ENCODE peak calls at places on chromosome 3, in eight cellular contexts. One of them, this sample, is unnamed.
A peak's percentile ranks its signal among the peaks of the same experiment; 100 is the strongest.

GRCh38 chr3:6717026-6717943 is 143.6 kb upstream of the GRM7 start:
- DNase-seq in stimulated activated naive CD4-positive, alpha-beta T cell: no peak
- DNase-seq in ecto neural progenitor cell: no peak
- DNase-seq in activated T-cell treated with anti-CD3 and anti-CD28 coated beads, Interleukin-2, amount 50 U/mL, for 72 hours: no peak
- DNase-seq in GM20000: peak; percentile 27
- DNase-seq in HFFc6: no peak
- DNase-seq in EL: no peak
- DNase-seq in endodermal cell: no peak
- DNase-seq in this sample: no peak

GRCh38 chr3:133532951-133533350 is 40.5 kb upstream of the CDV3 start:
- DNase-seq in endodermal cell: no peak
- DNase-seq in GM20000: no peak
- DNase-seq in stimulated activated naive CD4-positive, alpha-beta T cell: no peak
- DNase-seq in EL: peak; percentile 43
- DNase-seq in activated T-cell treated with anti-CD3 and anti-CD28 coated beads, Interleukin-2, amount 50 U/mL, for 72 hours: no peak
- DNase-seq in HFFc6: peak; percentile 6
- DNase-seq in ecto neural progenitor cell: no peak
- DNase-seq in this sample: no peak

GRCh38 chr3:46707601-46708011 is 6.4 kb downstream of the TMIE start:
- DNase-seq in GM20000: no peak
- DNase-seq in activated T-cell treated with anti-CD3 and anti-CD28 coated beads, Interleukin-2, amount 50 U/mL, for 72 hours: no peak
- DNase-seq in EL: no peak
- DNase-seq in stimulated activated naive CD4-positive, alpha-beta T cell: no peak
- DNase-seq in endodermal cell: no peak
- DNase-seq in HFFc6: no peak
- DNase-seq in ecto neural progenitor cell: no peak
- DNase-seq in this sample: no peak

GRCh38 chr3:23710555-23710954 is 95.2 kb upstream of the UBE2E1 start:
- DNase-seq in stimulated activated naive CD4-positive, alpha-beta T cell: no peak
- DNase-seq in activated T-cell treated with anti-CD3 and anti-CD28 coated beads, Interleukin-2, amount 50 U/mL, for 72 hours: no peak
- DNase-seq in ecto neural progenitor cell: no peak
- DNase-seq in EL: no peak
- DNase-seq in GM20000: no peak
- DNase-seq in HFFc6: no peak
- DNase-seq in endodermal cell: peak; percentile 79
- DNase-seq in this sample: no peak

GRCh38 chr3:50655009-50655830 is 19.5 kb upstream of the DOCK3 start:
- DNase-seq in stimulated activated naive CD4-positive, alpha-beta T cell: no peak
- DNase-seq in HFFc6: peak; percentile 16
- DNase-seq in EL: peak; percentile 29
- DNase-seq in endodermal cell: no peak
- DNase-seq in activated T-cell treated with anti-CD3 and anti-CD28 coated beads, Interleukin-2, amount 50 U/mL, for 72 hours: peak; percentile 23
- DNase-seq in GM20000: no peak
- DNase-seq in ecto neural progenitor cell: no peak
- DNase-seq in this sample: no peak

GRCh38 chr3:5330152-5330810 is 142.8 kb downstream of the EDEM1 start:
- DNase-seq in activated T-cell treated with anti-CD3 and anti-CD28 coated beads, Interleukin-2, amount 50 U/mL, for 72 hours: peak; percentile 52
- DNase-seq in EL: peak; percentile 1
- DNase-seq in GM20000: no peak
- DNase-seq in endodermal cell: no peak
- DNase-seq in stimulated activated naive CD4-positive, alpha-beta T cell: no peak
- DNase-seq in HFFc6: peak; percentile 37
- DNase-seq in ecto neural progenitor cell: no peak
- DNase-seq in this sample: no peak

GRCh38 chr3:177916461-177916860 is 619.8 kb upstream of the KCNMB2 start:
- DNase-seq in GM20000: no peak
- DNase-seq in EL: no peak
- DNase-seq in stimulated activated naive CD4-positive, alpha-beta T cell: no peak
- DNase-seq in ecto neural progenitor cell: no peak
- DNase-seq in HFFc6: no peak
- DNase-seq in endodermal cell: no peak
- DNase-seq in activated T-cell treated with anti-CD3 and anti-CD28 coated beads, Interleukin-2, amount 50 U/mL, for 72 hours: no peak
- DNase-seq in this sample: no peak

GRCh38 chr3:21544076-21544462 is 206.9 kb downstream of the ZNF385D start:
- DNase-seq in GM20000: no peak
- DNase-seq in endodermal cell: no peak
- DNase-seq in HFFc6: no peak
- DNase-seq in stimulated activated naive CD4-positive, alpha-beta T cell: no peak
- DNase-seq in ecto neural progenitor cell: no peak
- DNase-seq in EL: peak; percentile 21
- DNase-seq in activated T-cell treated with anti-CD3 and anti-CD28 coated beads, Interleukin-2, amount 50 U/mL, for 72 hours: no peak
- DNase-seq in this sample: peak; percentile 16

GRCh38 chr3:126419886-126420786 is 25.4 kb downstream of the CFAP100 start:
- DNase-seq in EL: peak; percentile 10
- DNase-seq in HFFc6: no peak
- DNase-seq in ecto neural progenitor cell: peak; percentile 43
- DNase-seq in stimulated activated naive CD4-positive, alpha-beta T cell: no peak
- DNase-seq in activated T-cell treated with anti-CD3 and anti-CD28 coated beads, Interleukin-2, amount 50 U/mL, for 72 hours: no peak
- DNase-seq in GM20000: no peak
- DNase-seq in endodermal cell: peak; percentile 74
- DNase-seq in this sample: no peak

GRCh38 chr3:58034738-58035511 is 26.7 kb downstream of the FLNB start:
- DNase-seq in endodermal cell: peak; percentile 83
- DNase-seq in GM20000: peak; percentile 85
- DNase-seq in ecto neural progenitor cell: no peak
- DNase-seq in activated T-cell treated with anti-CD3 and anti-CD28 coated beads, Interleukin-2, amount 50 U/mL, for 72 hours: peak; percentile 59
- DNase-seq in stimulated activated naive CD4-positive, alpha-beta T cell: peak; percentile 63
- DNase-seq in EL: no peak
- DNase-seq in HFFc6: no peak
- DNase-seq in this sample: no peak

GRCh38 chr3:78887029-78887428 is 880.8 kb downstream of the ROBO1 start:
- DNase-seq in GM20000: no peak
- DNase-seq in EL: peak; percentile 77
- DNase-seq in ecto neural progenitor cell: no peak
- DNase-seq in activated T-cell treated with anti-CD3 and anti-CD28 coated beads, Interleukin-2, amount 50 U/mL, for 72 hours: no peak
- DNase-seq in HFFc6: peak; percentile 25
- DNase-seq in endodermal cell: no peak
- DNase-seq in stimulated activated naive CD4-positive, alpha-beta T cell: no peak
- DNase-seq in this sample: no peak

GRCh38 chr3:102449341-102449740 is 14.5 kb downstream of the ZPLD1 start:
- DNase-seq in EL: peak; percentile 1
- DNase-seq in endodermal cell: no peak
- DNase-seq in stimulated activated naive CD4-positive, alpha-beta T cell: no peak
- DNase-seq in GM20000: no peak
- DNase-seq in activated T-cell treated with anti-CD3 and anti-CD28 coated beads, Interleukin-2, amount 50 U/mL, for 72 hours: no peak
- DNase-seq in ecto neural progenitor cell: no peak
- DNase-seq in HFFc6: no peak
- DNase-seq in this sample: no peak

GRCh38 chr3:132554437-132554836 is 42.6 kb upstream of the ACKR4 start:
- DNase-seq in endodermal cell: no peak
- DNase-seq in GM20000: no peak
- DNase-seq in stimulated activated naive CD4-positive, alpha-beta T cell: no peak
- DNase-seq in HFFc6: no peak
- DNase-seq in ecto neural progenitor cell: no peak
- DNase-seq in activated T-cell treated with anti-CD3 and anti-CD28 coated beads, Interleukin-2, amount 50 U/mL, for 72 hours: no peak
- DNase-seq in EL: peak; percentile 63
- DNase-seq in this sample: no peak

GRCh38 chr3:139755551-139755950 is 77.8 kb upstream of the NMNAT3 start:
- DNase-seq in stimulated activated naive CD4-positive, alpha-beta T cell: no peak
- DNase-seq in ecto neural progenitor cell: no peak
- DNase-seq in activated T-cell treated with anti-CD3 and anti-CD28 coated beads, Interleukin-2, amount 50 U/mL, for 72 hours: no peak
- DNase-seq in EL: no peak
- DNase-seq in endodermal cell: peak; percentile 16
- DNase-seq in GM20000: no peak
- DNase-seq in HFFc6: no peak
- DNase-seq in this sample: no peak

GRCh38 chr3:23073721-23074300 is 129.3 kb upstream of the UBE2E2 start:
- DNase-seq in GM20000: no peak
- DNase-seq in stimulated activated naive CD4-positive, alpha-beta T cell: no peak
- DNase-seq in EL: no peak
- DNase-seq in activated T-cell treated with anti-CD3 and anti-CD28 coated beads, Interleukin-2, amount 50 U/mL, for 72 hours: no peak
- DNase-seq in ecto neural progenitor cell: no peak
- DNase-seq in HFFc6: no peak
- DNase-seq in endodermal cell: no peak
- DNase-seq in this sample: no peak

GRCh38 chr3:12954891-12955650 is 113.7 kb upstream of the RPL32 start:
- DNase-seq in endodermal cell: no peak
- DNase-seq in EL: no peak
- DNase-seq in activated T-cell treated with anti-CD3 and anti-CD28 coated beads, Interleukin-2, amount 50 U/mL, for 72 hours: peak; percentile 15
- DNase-seq in ecto neural progenitor cell: no peak
- DNase-seq in HFFc6: no peak
- DNase-seq in GM20000: no peak
- DNase-seq in stimulated activated naive CD4-positive, alpha-beta T cell: no peak
- DNase-seq in this sample: no peak

GRCh38 chr3:114624047-114624445 is 330.2 kb downstream of the TIGIT start:
- DNase-seq in stimulated activated naive CD4-positive, alpha-beta T cell: no peak
- DNase-seq in GM20000: no peak
- DNase-seq in HFFc6: peak; percentile 18
- DNase-seq in EL: peak; percentile 60
- DNase-seq in ecto neural progenitor cell: no peak
- DNase-seq in endodermal cell: no peak
- DNase-seq in activated T-cell treated with anti-CD3 and anti-CD28 coated beads, Interleukin-2, amount 50 U/mL, for 72 hours: no peak
- DNase-seq in this sample: no peak

GRCh38 chr3:107710851-107711250 is 188.1 kb downstream of the BBX start:
- DNase-seq in endodermal cell: peak; percentile 66
- DNase-seq in GM20000: no peak
- DNase-seq in EL: peak; percentile 32
- DNase-seq in ecto neural progenitor cell: no peak
- DNase-seq in stimulated activated naive CD4-positive, alpha-beta T cell: no peak
- DNase-seq in HFFc6: no peak
- DNase-seq in activated T-cell treated with anti-CD3 and anti-CD28 coated beads, Interleukin-2, amount 50 U/mL, for 72 hours: no peak
- DNase-seq in this sample: no peak

GRCh38 chr3:40848411-40848810 is 323.7 kb downstream of the ZNF621 start:
- DNase-seq in EL: no peak
- DNase-seq in ecto neural progenitor cell: no peak
- DNase-seq in endodermal cell: no peak
- DNase-seq in GM20000: no peak
- DNase-seq in activated T-cell treated with anti-CD3 and anti-CD28 coated beads, Interleukin-2, amount 50 U/mL, for 72 hours: no peak
- DNase-seq in stimulated activated naive CD4-positive, alpha-beta T cell: no peak
- DNase-seq in HFFc6: no peak
- DNase-seq in this sample: no peak

GRCh38 chr3:129597792-129598381 is 8.6 kb downstream of the PLXND1 start:
- DNase-seq in HFFc6: peak; percentile 25
- DNase-seq in ecto neural progenitor cell: no peak
- DNase-seq in stimulated activated naive CD4-positive, alpha-beta T cell: no peak
- DNase-seq in endodermal cell: peak; percentile 77
- DNase-seq in EL: peak; percentile 74
- DNase-seq in GM20000: no peak
- DNase-seq in activated T-cell treated with anti-CD3 and anti-CD28 coated beads, Interleukin-2, amount 50 U/mL, for 72 hours: no peak
- DNase-seq in this sample: no peak